ENCODE peak calls at places on chromosomes 13 and 19, in seven cellular contexts. One of them, this sample, is unnamed. For H3K9me3, the result is how much of the 10 kb centered on the place peaks cover.

GRCh38 chr13:35646061-35646774 is 169.7 kb upstream of the MAB21L1 start:
- DNase-seq in body of pancreas: no peak
- DNase-seq in BE2C: peak
- DNase-seq in right cardiac atrium: no peak
- DNase-seq in uterus: no peak
- DNase-seq in psoas muscle: no peak
- DNase-seq in ovary: no peak
- DNase-seq in this sample: no peak

GRCh38 chr19:4115050-4115817 is 8.7 kb downstream of the MAP2K2 start:
- DNase-seq in psoas muscle: no peak
- DNase-seq in ovary: no peak
- DNase-seq in BE2C: no peak
- DNase-seq in uterus: no peak
- DNase-seq in body of pancreas: no peak
- DNase-seq in right cardiac atrium: no peak
- DNase-seq in this sample: no peak

GRCh38 chr19:39057615-39058014 is 25.3 kb upstream of the FBXO27 start:
- DNase-seq in right cardiac atrium: no peak
- DNase-seq in ovary: no peak
- DNase-seq in BE2C: no peak
- DNase-seq in uterus: no peak
- DNase-seq in body of pancreas: no peak
- DNase-seq in psoas muscle: no peak
- DNase-seq in this sample: no peak

GRCh38 chr13:38415233-38415632 is 65.6 kb downstream of the UFM1 start:
- DNase-seq in right cardiac atrium: no peak
- DNase-seq in uterus: no peak
- DNase-seq in psoas muscle: no peak
- DNase-seq in BE2C: no peak
- DNase-seq in body of pancreas: no peak
- DNase-seq in ovary: no peak
- DNase-seq in this sample: no peak

GRCh38 chr13:40984670-40985366 is 34.3 kb downstream of the ELF1 start:
- DNase-seq in BE2C: no peak
- DNase-seq in ovary: no peak
- DNase-seq in right cardiac atrium: no peak
- DNase-seq in body of pancreas: no peak
- DNase-seq in uterus: no peak
- DNase-seq in psoas muscle: no peak
- DNase-seq in this sample: no peak

GRCh38 chr13:101649490-101650126 is 197.1 kb downstream of the ITGBL1 start:
- DNase-seq in right cardiac atrium: no peak
- DNase-seq in body of pancreas: no peak
- DNase-seq in psoas muscle: no peak
- DNase-seq in uterus: no peak
- DNase-seq in BE2C: no peak
- DNase-seq in ovary: no peak
- DNase-seq in this sample: no peak

GRCh38 chr19:17963936-17964691 is 2.8 kb upstream of the KCNN1 start:
- DNase-seq in body of pancreas: no peak
- DNase-seq in ovary: no peak
- DNase-seq in psoas muscle: no peak
- DNase-seq in BE2C: no peak
- DNase-seq in uterus: no peak
- DNase-seq in right cardiac atrium: no peak
- DNase-seq in this sample: peak

GRCh38 chr19:51181377-51181912 is 39.3 kb downstream of the SIGLEC7 start:
- DNase-seq in uterus: no peak
- DNase-seq in psoas muscle: no peak
- DNase-seq in right cardiac atrium: no peak
- DNase-seq in BE2C: no peak
- DNase-seq in body of pancreas: no peak
- DNase-seq in ovary: no peak
- DNase-seq in this sample: no peak

GRCh38 chr13:23801141-23801540 is 88.1 kb downstream of the MIPEP start:
- DNase-seq in body of pancreas: no peak
- DNase-seq in right cardiac atrium: no peak
- DNase-seq in uterus: no peak
- DNase-seq in ovary: no peak
- DNase-seq in psoas muscle: no peak
- DNase-seq in BE2C: no peak
- DNase-seq in this sample: no peak

GRCh38 chr19:9935409-9936062 is 779 bp downstream of the OLFM2 start:
- DNase-seq in ovary: no peak
- DNase-seq in BE2C: no peak
- DNase-seq in psoas muscle: no peak
- DNase-seq in uterus: no peak
- DNase-seq in body of pancreas: peak
- DNase-seq in right cardiac atrium: no peak
- DNase-seq in this sample: no peak

GRCh38 chr13:90792335-90792734 is 555.2 kb upstream of the MIR17HG start:
- DNase-seq in BE2C: no peak
- DNase-seq in ovary: no peak
- DNase-seq in body of pancreas: no peak
- DNase-seq in right cardiac atrium: no peak
- DNase-seq in psoas muscle: no peak
- DNase-seq in uterus: no peak
- DNase-seq in this sample: no peak

GRCh38 chr19:40271706-40272105 is 13.4 kb downstream of the AKT2 start:
- DNase-seq in body of pancreas: no peak
- DNase-seq in right cardiac atrium: no peak
- DNase-seq in psoas muscle: no peak
- DNase-seq in ovary: no peak
- DNase-seq in uterus: no peak
- DNase-seq in BE2C: no peak
- DNase-seq in this sample: no peak

GRCh38 chr13:45847554-45848224 is 3.9 kb downstream of the SIAH3 start:
- DNase-seq in psoas muscle: peak
- DNase-seq in ovary: no peak
- DNase-seq in uterus: no peak
- DNase-seq in right cardiac atrium: peak
- DNase-seq in body of pancreas: no peak
- DNase-seq in BE2C: no peak
- DNase-seq in this sample: no peak

GRCh38 chr19:50248826-50249225 is 45.4 kb downstream of the MYH14 start:
- DNase-seq in right cardiac atrium: no peak
- DNase-seq in uterus: no peak
- DNase-seq in BE2C: no peak
- DNase-seq in ovary: no peak
- DNase-seq in body of pancreas: no peak
- DNase-seq in psoas muscle: no peak
- DNase-seq in this sample: no peak

GRCh38 chr13:21966014-21966413 is 295.1 kb downstream of the FGF9 start:
- DNase-seq in uterus: no peak
- DNase-seq in right cardiac atrium: no peak
- DNase-seq in psoas muscle: no peak
- DNase-seq in body of pancreas: no peak
- DNase-seq in ovary: no peak
- DNase-seq in BE2C: no peak
- DNase-seq in this sample: no peak

GRCh38 chr19:1566392-1567115 is 1.6 kb downstream of the MEX3D start:
- DNase-seq in right cardiac atrium: peak
- DNase-seq in ovary: peak
- DNase-seq in BE2C: peak
- DNase-seq in psoas muscle: peak
- DNase-seq in uterus: peak
- DNase-seq in body of pancreas: peak
- DNase-seq in this sample: peak

GRCh38 chr19:2822846-2823245 is 3.2 kb downstream of the ZNF554 start:
- DNase-seq in ovary: no peak
- DNase-seq in uterus: no peak
- DNase-seq in right cardiac atrium: no peak
- DNase-seq in psoas muscle: no peak
- DNase-seq in body of pancreas: no peak
- DNase-seq in BE2C: no peak
- DNase-seq in this sample: no peak

GRCh38 chr13:99275093-99275469 is 16.9 kb upstream of the GPR18 start:
- DNase-seq in right cardiac atrium: no peak
- DNase-seq in BE2C: no peak
- DNase-seq in uterus: no peak
- DNase-seq in psoas muscle: no peak
- DNase-seq in body of pancreas: no peak
- DNase-seq in ovary: no peak
- DNase-seq in this sample: no peak

GRCh38 chr13:94249512-94249911 is 230.0 kb downstream of the DCT start:
- DNase-seq in uterus: no peak
- DNase-seq in BE2C: no peak
- DNase-seq in body of pancreas: no peak
- DNase-seq in ovary: no peak
- DNase-seq in psoas muscle: no peak
- DNase-seq in right cardiac atrium: no peak
- DNase-seq in this sample: peak

GRCh38 chr13:50999641-51000040 is 90.0 kb downstream of the RNASEH2B start:
- DNase-seq in right cardiac atrium: no peak
- DNase-seq in ovary: no peak
- DNase-seq in BE2C: no peak
- DNase-seq in uterus: no peak
- DNase-seq in body of pancreas: no peak
- DNase-seq in psoas muscle: no peak
- DNase-seq in this sample: no peak

DNA sequence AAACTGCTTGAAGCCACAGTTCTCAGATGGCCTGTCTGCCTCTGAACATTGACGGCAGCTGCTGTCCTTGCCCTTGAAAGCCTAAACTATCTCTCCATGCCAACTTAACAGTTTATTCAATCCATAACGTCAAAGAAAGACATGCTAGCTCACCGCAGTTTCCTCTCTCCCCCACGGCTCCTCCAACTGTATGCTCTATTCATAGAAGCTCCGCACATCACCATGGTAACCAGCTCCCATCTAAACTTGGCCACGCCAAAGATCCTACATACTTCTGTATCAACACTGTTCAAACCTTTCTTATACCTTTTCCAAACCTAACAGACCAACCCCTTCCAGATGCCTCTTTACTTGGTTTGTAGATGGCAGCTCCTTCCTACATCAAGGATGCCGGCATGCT is 48.6 kb downstream of the ZNF91 start:
- DNase-seq in ovary: no peak
- DNase-seq in BE2C: no peak
- DNase-seq in psoas muscle: no peak
- DNase-seq in right cardiac atrium: no peak
- DNase-seq in body of pancreas: no peak
- DNase-seq in uterus: no peak
- DNase-seq in this sample: no peak
- H3K9me3 ChIP-seq in ovary: under half
- H3K9me3 ChIP-seq in BE2C: under half
- H3K9me3 ChIP-seq in psoas muscle: half or more
- H3K9me3 ChIP-seq in right cardiac atrium: under half
- H3K9me3 ChIP-seq in body of pancreas: under half
- H3K9me3 ChIP-seq in uterus: under half
- H3K9me3 ChIP-seq in this sample: half or more

DNA sequence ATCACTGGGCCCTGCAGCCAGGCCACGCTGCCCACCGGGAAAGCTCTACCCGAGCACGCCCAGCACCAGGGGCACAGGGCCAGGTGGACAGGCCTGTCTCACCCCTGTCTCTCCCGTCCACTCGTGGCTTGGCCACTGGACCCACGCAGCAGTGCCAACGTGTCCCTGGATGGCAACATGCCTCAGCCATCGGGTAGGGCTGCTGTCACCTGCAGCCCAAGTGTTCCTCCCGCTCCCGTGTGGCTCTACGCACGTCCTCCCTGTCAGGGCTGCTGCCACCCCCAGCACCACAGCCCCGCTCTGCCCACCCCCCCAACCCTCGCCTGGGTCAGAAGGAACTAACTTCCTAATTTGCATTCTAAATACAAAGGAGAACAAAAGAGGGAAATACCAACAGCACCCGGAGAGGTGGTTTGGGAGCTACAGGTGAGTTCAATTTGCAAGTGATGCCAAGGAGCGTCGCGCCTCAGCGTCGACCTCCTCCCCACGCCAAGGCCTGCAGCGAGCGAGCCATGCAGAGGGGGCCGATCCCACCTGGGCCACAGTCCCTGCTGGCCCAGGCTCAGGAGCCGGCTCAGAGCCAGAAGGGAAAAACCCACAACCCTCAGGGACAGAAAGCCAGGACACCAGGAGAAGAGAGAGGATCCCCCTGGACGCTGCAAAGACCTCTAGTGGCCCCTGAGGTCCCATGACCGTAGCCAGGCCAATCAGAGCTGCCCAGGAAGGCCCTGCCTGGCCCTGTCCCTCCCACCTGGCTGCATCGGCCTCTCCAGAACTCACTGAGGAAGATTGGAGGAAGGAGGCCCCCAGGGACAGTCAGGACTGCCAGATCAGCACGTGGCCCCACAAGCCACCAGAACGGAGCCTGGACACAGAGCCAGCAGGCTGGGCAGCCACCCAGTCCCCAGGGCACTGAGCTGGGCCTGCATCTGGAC is 128.4 kb upstream of the SPACA7 start:
- DNase-seq in body of pancreas: no peak
- DNase-seq in BE2C: no peak
- DNase-seq in ovary: no peak
- DNase-seq in right cardiac atrium: no peak
- DNase-seq in psoas muscle: no peak
- DNase-seq in uterus: no peak
- DNase-seq in this sample: no peak
- H3K9me3 ChIP-seq in body of pancreas: under half
- H3K9me3 ChIP-seq in BE2C: under half
- H3K9me3 ChIP-seq in ovary: under half
- H3K9me3 ChIP-seq in right cardiac atrium: under half
- H3K9me3 ChIP-seq in psoas muscle: under half
- H3K9me3 ChIP-seq in uterus: under half
- H3K9me3 ChIP-seq in this sample: under half

DNA sequence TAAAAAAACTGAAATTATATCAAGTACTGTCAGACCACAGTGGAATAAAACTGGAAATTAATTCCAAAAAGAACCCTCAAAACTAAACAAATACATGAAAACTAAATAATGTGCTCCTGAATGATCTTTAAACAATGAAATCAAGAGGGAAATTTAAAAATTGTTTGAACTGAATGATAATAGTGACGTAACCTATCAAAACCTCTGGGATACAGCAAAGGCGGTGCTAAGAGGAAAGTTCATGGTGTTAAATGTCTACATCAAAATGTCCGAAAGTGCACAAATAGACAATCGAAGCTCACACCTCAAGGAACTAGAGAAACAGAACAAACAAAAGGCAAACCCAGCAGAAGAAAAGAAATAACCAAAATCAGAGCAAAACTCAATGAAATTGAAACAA is 70.8 kb upstream of the TUBA3C start:
- DNase-seq in ovary: no peak
- DNase-seq in psoas muscle: no peak
- DNase-seq in body of pancreas: no peak
- DNase-seq in BE2C: no peak
- DNase-seq in right cardiac atrium: no peak
- DNase-seq in uterus: no peak
- DNase-seq in this sample: no peak
- H3K9me3 ChIP-seq in ovary: under half
- H3K9me3 ChIP-seq in psoas muscle: under half
- H3K9me3 ChIP-seq in body of pancreas: under half
- H3K9me3 ChIP-seq in BE2C: under half
- H3K9me3 ChIP-seq in right cardiac atrium: under half
- H3K9me3 ChIP-seq in uterus: under half
- H3K9me3 ChIP-seq in this sample: under half

DNA sequence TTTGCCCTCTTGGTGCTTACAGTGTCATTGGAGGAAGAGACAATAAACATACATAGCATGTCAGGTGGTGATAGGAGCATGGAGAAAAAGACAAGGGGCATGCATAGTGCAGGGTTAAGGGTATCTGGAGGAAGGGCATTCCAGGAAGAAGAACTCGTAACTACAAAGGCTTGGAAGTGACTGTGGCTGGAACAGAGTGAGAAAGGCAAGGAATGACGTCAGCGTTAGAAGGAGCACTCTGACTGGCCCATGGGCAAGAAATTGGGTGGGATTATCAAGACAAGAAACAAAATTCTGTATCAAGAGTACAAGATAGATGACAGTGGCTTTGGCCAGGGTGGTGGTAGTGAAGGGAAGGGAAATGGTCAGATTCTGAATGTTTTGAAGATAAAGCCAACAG is 11.2 kb downstream of the SMIM17 start:
- DNase-seq in uterus: no peak
- DNase-seq in BE2C: no peak
- DNase-seq in body of pancreas: no peak
- DNase-seq in ovary: no peak
- DNase-seq in right cardiac atrium: no peak
- DNase-seq in psoas muscle: no peak
- DNase-seq in this sample: no peak
- H3K9me3 ChIP-seq in uterus: under half
- H3K9me3 ChIP-seq in BE2C: under half
- H3K9me3 ChIP-seq in body of pancreas: under half
- H3K9me3 ChIP-seq in ovary: under half
- H3K9me3 ChIP-seq in right cardiac atrium: under half
- H3K9me3 ChIP-seq in psoas muscle: under half
- H3K9me3 ChIP-seq in this sample: under half